ENCODE peak calls at places on chromosomes 4 and X, in ten cellular contexts. X is endodermal cell; D is NT2/D1; E is SJSA1; P is fibroblast of lung; U is heart left ventricle; I is aorta; T is PC-3; G is CD4-positive, alpha-beta memory T cell; H is neuronal stem cell. J is an unnamed sample. For H3K27me3, the result is how much of the 10 kb centered on the place peaks cover.

GRCh38 chr4:83890231-83890630 is 354.3 kb downstream of the GPAT3 start:
- DNase-seq in X (no peak), D (no peak), E (no peak), P (peak), U (no peak), I (no peak), T (peak), G (no peak), H (no peak), J (peak)

GRCh38 chr4:7785017-7785416 is 154.6 kb downstream of the AFAP1 start:
- DNase-seq in X (no peak), D (no peak), E (no peak), P (peak), U (no peak), I (peak), T (no peak), G (no peak), H (no peak), J (no peak)

GRCh38 chr4:99723555-99724450 is 66.2 kb upstream of the C4orf54 start:
- DNase-seq in X (no peak), D (no peak), E (no peak), P (peak), U (peak), I (peak), T (peak), G (no peak), H (no peak), J (peak)

GRCh38 chrX:117645639-117646038 is 471.0 kb downstream of the KLHL13 start:
- DNase-seq in X (no peak), D (no peak), E (no peak), P (no peak), U (no peak), I (no peak), T (no peak), G (no peak), H (no peak), J (no peak)

GRCh38 chr4:64503416-64503815 is 94.2 kb upstream of the TECRL start:
- DNase-seq in X (no peak), D (no peak), E (no peak), P (no peak), U (no peak), I (no peak), T (no peak), G (no peak), H (no peak), J (no peak)

GRCh38 chr4:112058433-112058832 is 86.8 kb upstream of the FAM241A start:
- DNase-seq in X (no peak), D (no peak), E (no peak), P (peak), U (no peak), I (no peak), T (no peak), G (no peak), H (no peak), J (peak)

GRCh38 chr4:127586922-127587571 is 45.7 kb upstream of the INTU start:
- DNase-seq in X (peak), D (peak), E (no peak), P (peak), U (no peak), I (no peak), T (peak), G (no peak), H (no peak), J (peak)

GRCh38 chr4:23202712-23203247 is 510.0 kb downstream of the GBA3 start:
- DNase-seq in X (no peak), D (no peak), E (no peak), P (no peak), U (no peak), I (no peak), T (no peak), G (no peak), H (no peak), J (no peak)

GRCh38 chrX:101385795-101386541 is at the start of gene BTK:
- DNase-seq in X (no peak), D (no peak), E (no peak), P (no peak), U (no peak), I (no peak), T (no peak), G (no peak), H (no peak), J (no peak)

GRCh38 chrX:123773258-123773978 is 40.6 kb upstream of the THOC2 start:
- DNase-seq in X (no peak), D (no peak), E (no peak), P (no peak), U (no peak), I (no peak), T (no peak), G (no peak), H (no peak), J (no peak)

GRCh38 chr4:185672618-185673017 is 137.3 kb upstream of the PDLIM3 start:
- DNase-seq in X (no peak), D (no peak), E (no peak), P (peak), U (no peak), I (no peak), T (no peak), G (no peak), H (no peak), J (no peak)

GRCh38 chr4:7967501-7968261 is 28.0 kb upstream of the AFAP1 start:
- DNase-seq in X (no peak), D (no peak), E (no peak), P (peak), U (peak), I (no peak), T (no peak), G (no peak), H (no peak), J (peak)

GRCh38 chrX:14922437-14922836 is 49.2 kb downstream of the MOSPD2 start:
- DNase-seq in X (no peak), D (no peak), E (peak), P (peak), U (no peak), I (no peak), T (peak), G (no peak), H (no peak), J (peak)

GRCh38 chr4:30094866-30095265 is 625.3 kb upstream of the PCDH7 start:
- DNase-seq in X (no peak), D (no peak), E (no peak), P (peak), U (no peak), I (no peak), T (peak), G (no peak), H (no peak), J (peak)

GRCh38 chr4:74374561-74375327 is 9.8 kb downstream of the EREG start:
- DNase-seq in X (no peak), D (no peak), E (peak), P (peak), U (no peak), I (no peak), T (peak), G (no peak), H (no peak), J (peak)

GRCh38 chrX:39953027-39953426 is 144.7 kb downstream of the BCOR start:
- DNase-seq in X (no peak), D (no peak), E (no peak), P (no peak), U (no peak), I (no peak), T (no peak), G (no peak), H (no peak), J (no peak)

GRCh38 chrX:136712631-136713030 is 64.7 kb downstream of the CD40LG start:
- DNase-seq in X (no peak), D (no peak), E (no peak), P (no peak), U (no peak), I (no peak), T (no peak), G (no peak), H (no peak), J (no peak)

GRCh38 chrX:79081895-79082512 is 62.5 kb upstream of the GPR174 start:
- DNase-seq in X (no peak), D (peak), E (no peak), P (peak), U (no peak), I (no peak), T (peak), G (peak), H (peak), J (peak)

GRCh38 chr4:160819791-160820190 is 1344.0 kb downstream of the FSTL5 start:
- DNase-seq in X (no peak), D (no peak), E (no peak), P (no peak), U (no peak), I (no peak), T (peak), G (no peak), H (no peak), J (peak)

GRCh38 chrX:12988797-12989196 is 13.9 kb downstream of the TMSB4X start:
- DNase-seq in X (no peak), D (no peak), E (no peak), P (peak), U (no peak), I (no peak), T (peak), G (no peak), H (no peak), J (peak)

GRCh38 chr4:68369474-68369805 is 19.6 kb upstream of the YTHDC1 start:
- DNase-seq in X (no peak), D (no peak), E (peak), P (peak), U (no peak), I (no peak), T (peak), G (no peak), H (no peak), J (peak)

GRCh38 chr4:82268050-82268825 is 105.6 kb downstream of the HNRNPD start:
- DNase-seq in X (peak), D (peak), E (no peak), P (peak), U (peak), I (no peak), T (peak), G (peak), H (peak), J (peak)

GRCh38 chrX:70439016-70439415 is 5.6 kb upstream of the DLG3 start:
- DNase-seq in X (no peak), D (no peak), E (no peak), P (peak), U (no peak), I (no peak), T (no peak), G (no peak), H (no peak), J (peak)

GRCh38 chr4:1310796-1311715 is 21.4 kb downstream of the MAEA start:
- DNase-seq in X (peak), D (no peak), E (no peak), P (no peak), U (no peak), I (peak), T (no peak), G (peak), H (no peak), J (no peak)

GRCh38 chr4:155319506-155319905 is 57.3 kb downstream of the MAP9 start:
- DNase-seq in X (no peak), D (peak), E (no peak), P (peak), U (no peak), I (no peak), T (no peak), G (no peak), H (no peak), J (no peak)

DNA sequence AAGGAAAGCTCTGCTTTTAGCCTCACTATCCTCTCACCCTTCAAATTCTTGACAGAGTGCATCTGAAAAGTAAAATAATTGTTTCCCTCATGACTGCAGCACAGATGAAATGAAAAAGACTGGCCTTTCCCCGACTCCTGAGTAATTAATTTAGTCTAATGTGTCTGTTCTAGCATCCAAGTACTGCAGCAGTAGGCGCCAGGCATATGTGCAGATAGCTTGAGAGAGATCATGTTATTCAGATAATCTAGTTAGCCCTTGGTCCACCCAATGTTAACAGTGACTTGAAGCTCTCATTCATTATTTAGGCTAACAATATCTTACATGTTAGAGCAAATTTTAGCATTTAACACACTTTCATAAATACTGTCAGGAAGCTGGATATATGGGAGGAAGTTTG is 54.0 kb downstream of the MAP9 start:
- DNase-seq in X (no peak), D (no peak), E (no peak), P (no peak), U (no peak), I (no peak), T (no peak), G (no peak), H (no peak), J (no peak)
- H3K4me3 ChIP-seq in X (no peak), D (no peak), E (no peak), P (no peak), U (no peak), I (no peak), T (no peak), G (no peak), H (no peak), J (no peak)

GRCh38 chr4:173535932-173536331 is 5.9 kb upstream of the HAND2 start:
- DNase-seq in X (no peak), D (no peak), E (no peak), P (no peak), U (no peak), I (no peak), T (no peak), G (no peak), H (peak), J (no peak)
- H3K27me3 ChIP-seq in X (half or more), D (half or more), E (half or more), P (half or more), U (under half), I (under half), T (half or more), G (half or more), H (half or more), J (half or more)

GRCh38 chr4:95547708-95548471 is 883 bp downstream of the UNC5C start:
- DNase-seq in X (peak), D (no peak), E (no peak), P (peak), U (peak), I (peak), T (peak), G (no peak), H (peak), J (no peak)
- H3K4me3 ChIP-seq in X (peak), D (peak), E (no peak), P (peak), U (peak), I (peak), T (peak), G (no peak), H (peak), J (no peak)

DNA sequence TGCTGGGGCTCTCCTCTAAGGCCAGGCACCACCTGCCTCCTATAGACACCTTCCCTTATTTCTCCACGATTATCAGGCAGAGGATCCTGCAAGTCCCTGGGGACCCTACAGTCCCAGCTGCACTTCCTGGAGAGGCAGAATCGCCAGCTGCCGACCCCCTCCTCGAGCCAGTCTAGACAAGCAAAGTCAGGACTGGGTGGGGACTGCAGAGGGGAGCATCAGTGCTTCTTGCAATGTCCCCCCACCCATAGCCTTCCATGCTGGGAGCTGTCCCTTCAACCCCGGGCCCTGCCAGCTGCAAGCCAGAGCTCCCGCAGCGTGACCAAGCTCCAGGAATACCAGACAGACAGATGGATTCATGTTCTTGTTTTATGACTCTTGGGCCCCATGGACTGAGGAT is 1.4 kb upstream of the CRMP1 start:
- DNase-seq in X (no peak), D (no peak), E (no peak), P (no peak), U (no peak), I (no peak), T (no peak), G (no peak), H (no peak), J (no peak)
- H3K27me3 ChIP-seq in X (half or more), D (half or more), E (under half), P (under half), U (half or more), I (under half), T (half or more), G (under half), H (half or more), J (under half)

DNA sequence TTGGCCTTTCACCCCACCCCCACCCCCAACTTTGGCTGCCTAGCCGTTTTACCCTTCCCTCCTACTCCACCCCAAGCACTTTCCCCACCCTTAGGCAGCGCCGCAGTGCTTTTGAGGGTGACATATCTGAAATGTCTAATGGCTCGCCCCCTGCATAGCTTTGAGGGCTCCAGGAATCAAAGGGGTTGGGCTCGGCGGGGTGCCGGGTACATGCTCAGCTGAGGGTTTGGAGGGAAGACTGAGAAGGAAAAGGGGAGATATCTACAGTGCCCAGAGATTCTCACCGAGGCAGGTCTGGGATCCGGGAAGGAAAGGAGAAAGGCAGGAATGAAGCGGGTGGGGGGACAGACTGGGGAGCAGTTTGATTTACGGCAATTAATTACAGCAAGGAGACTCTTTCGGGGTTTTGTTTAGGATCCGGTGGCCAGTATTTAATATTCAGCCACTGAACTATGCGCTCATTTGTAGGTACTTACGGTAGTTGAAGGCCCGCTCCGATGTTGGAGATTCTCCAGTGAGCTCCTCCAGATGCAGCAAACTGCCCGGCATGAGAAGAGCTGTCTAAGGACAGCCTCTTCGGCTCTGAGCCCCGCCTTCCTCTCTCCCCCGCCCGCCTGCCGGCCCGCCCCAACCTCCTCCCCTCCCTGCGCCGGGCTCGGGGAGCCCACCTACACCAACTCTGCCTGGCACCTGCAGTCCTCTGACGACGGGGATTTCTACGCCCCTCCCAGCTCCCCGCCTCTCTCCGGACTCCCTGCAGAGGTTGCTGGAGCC is at the start of gene IGSF1:
- DNase-seq in X (peak), D (peak), E (no peak), P (peak), U (peak), I (no peak), T (no peak), G (no peak), H (no peak), J (no peak)
- H3K4me3 ChIP-seq in X (peak), D (peak), E (no peak), P (peak), U (peak), I (no peak), T (no peak), G (no peak), H (no peak), J (no peak)

J was measured in bronchial epithelial cell.